ENCODE peak calls at places on chromosomes 7 and 10, in eight cellular contexts. One of them, this sample, is unnamed.

GRCh38 chr7:123594813-123595241 is 6.8 kb upstream of the ASB15 start:
- DNase-seq in dorsolateral prefrontal cortex: no peak
- DNase-seq in brain microvascular endothelial cell: peak
- DNase-seq in hepatocyte: peak
- DNase-seq in GM23338: peak
- DNase-seq in activated naive CD8-positive, alpha-beta T cell treated with anti-CD3 and anti-CD28 coated beads, Interleukin-2, amount 50 U/mL, for 24 hours: no peak
- DNase-seq in nucleus accumbens: no peak
- DNase-seq in activated CD4-positive, CD25-positive, alpha-beta regulatory T cell treated with anti-CD3 and anti-CD28 coated beads, Interleukin-2, amount 50 U/mL, for 72 hours: no peak
- DNase-seq in this sample: no peak

GRCh38 chr7:30469303-30469702 is 9.3 kb downstream of the NOD1 start:
- DNase-seq in hepatocyte: peak
- DNase-seq in activated naive CD8-positive, alpha-beta T cell treated with anti-CD3 and anti-CD28 coated beads, Interleukin-2, amount 50 U/mL, for 24 hours: no peak
- DNase-seq in brain microvascular endothelial cell: peak
- DNase-seq in GM23338: peak
- DNase-seq in nucleus accumbens: no peak
- DNase-seq in dorsolateral prefrontal cortex: no peak
- DNase-seq in activated CD4-positive, CD25-positive, alpha-beta regulatory T cell treated with anti-CD3 and anti-CD28 coated beads, Interleukin-2, amount 50 U/mL, for 72 hours: no peak
- DNase-seq in this sample: peak

GRCh38 chr7:30135271-30135550 is 425 bp downstream of the MTURN start:
- DNase-seq in hepatocyte: no peak
- DNase-seq in nucleus accumbens: no peak
- DNase-seq in GM23338: no peak
- DNase-seq in dorsolateral prefrontal cortex: no peak
- DNase-seq in activated CD4-positive, CD25-positive, alpha-beta regulatory T cell treated with anti-CD3 and anti-CD28 coated beads, Interleukin-2, amount 50 U/mL, for 72 hours: peak
- DNase-seq in activated naive CD8-positive, alpha-beta T cell treated with anti-CD3 and anti-CD28 coated beads, Interleukin-2, amount 50 U/mL, for 24 hours: no peak
- DNase-seq in brain microvascular endothelial cell: no peak
- DNase-seq in this sample: no peak

GRCh38 chr10:77157248-77158019 is 480.2 kb downstream of the KCNMA1 start:
- DNase-seq in GM23338: no peak
- DNase-seq in dorsolateral prefrontal cortex: no peak
- DNase-seq in activated naive CD8-positive, alpha-beta T cell treated with anti-CD3 and anti-CD28 coated beads, Interleukin-2, amount 50 U/mL, for 24 hours: no peak
- DNase-seq in nucleus accumbens: no peak
- DNase-seq in hepatocyte: peak
- DNase-seq in activated CD4-positive, CD25-positive, alpha-beta regulatory T cell treated with anti-CD3 and anti-CD28 coated beads, Interleukin-2, amount 50 U/mL, for 72 hours: no peak
- DNase-seq in brain microvascular endothelial cell: peak
- DNase-seq in this sample: no peak

GRCh38 chr10:72092987-72093386 is 4.6 kb upstream of the SPOCK2 start:
- DNase-seq in dorsolateral prefrontal cortex: no peak
- DNase-seq in activated naive CD8-positive, alpha-beta T cell treated with anti-CD3 and anti-CD28 coated beads, Interleukin-2, amount 50 U/mL, for 24 hours: no peak
- DNase-seq in hepatocyte: no peak
- DNase-seq in GM23338: no peak
- DNase-seq in brain microvascular endothelial cell: no peak
- DNase-seq in nucleus accumbens: no peak
- DNase-seq in activated CD4-positive, CD25-positive, alpha-beta regulatory T cell treated with anti-CD3 and anti-CD28 coated beads, Interleukin-2, amount 50 U/mL, for 72 hours: no peak
- DNase-seq in this sample: no peak

GRCh38 chr10:124530215-124530665 is 68.6 kb downstream of the LHPP start:
- DNase-seq in brain microvascular endothelial cell: peak
- DNase-seq in nucleus accumbens: peak
- DNase-seq in activated CD4-positive, CD25-positive, alpha-beta regulatory T cell treated with anti-CD3 and anti-CD28 coated beads, Interleukin-2, amount 50 U/mL, for 72 hours: peak
- DNase-seq in hepatocyte: peak
- DNase-seq in dorsolateral prefrontal cortex: peak
- DNase-seq in GM23338: peak
- DNase-seq in activated naive CD8-positive, alpha-beta T cell treated with anti-CD3 and anti-CD28 coated beads, Interleukin-2, amount 50 U/mL, for 24 hours: peak
- DNase-seq in this sample: peak

GRCh38 chr7:33558961-33559710 is 346.2 kb upstream of the BMPER start:
- DNase-seq in GM23338: no peak
- DNase-seq in activated CD4-positive, CD25-positive, alpha-beta regulatory T cell treated with anti-CD3 and anti-CD28 coated beads, Interleukin-2, amount 50 U/mL, for 72 hours: no peak
- DNase-seq in brain microvascular endothelial cell: no peak
- DNase-seq in activated naive CD8-positive, alpha-beta T cell treated with anti-CD3 and anti-CD28 coated beads, Interleukin-2, amount 50 U/mL, for 24 hours: no peak
- DNase-seq in nucleus accumbens: no peak
- DNase-seq in dorsolateral prefrontal cortex: no peak
- DNase-seq in hepatocyte: no peak
- DNase-seq in this sample: no peak

GRCh38 chr10:77478248-77478963 is 159.2 kb downstream of the KCNMA1 start:
- DNase-seq in activated CD4-positive, CD25-positive, alpha-beta regulatory T cell treated with anti-CD3 and anti-CD28 coated beads, Interleukin-2, amount 50 U/mL, for 72 hours: no peak
- DNase-seq in activated naive CD8-positive, alpha-beta T cell treated with anti-CD3 and anti-CD28 coated beads, Interleukin-2, amount 50 U/mL, for 24 hours: no peak
- DNase-seq in brain microvascular endothelial cell: peak
- DNase-seq in dorsolateral prefrontal cortex: no peak
- DNase-seq in nucleus accumbens: no peak
- DNase-seq in GM23338: no peak
- DNase-seq in hepatocyte: no peak
- DNase-seq in this sample: peak

GRCh38 chr7:117674617-117675016 is 194.8 kb downstream of the CFTR start:
- DNase-seq in activated naive CD8-positive, alpha-beta T cell treated with anti-CD3 and anti-CD28 coated beads, Interleukin-2, amount 50 U/mL, for 24 hours: no peak
- DNase-seq in brain microvascular endothelial cell: no peak
- DNase-seq in dorsolateral prefrontal cortex: no peak
- DNase-seq in activated CD4-positive, CD25-positive, alpha-beta regulatory T cell treated with anti-CD3 and anti-CD28 coated beads, Interleukin-2, amount 50 U/mL, for 72 hours: no peak
- DNase-seq in nucleus accumbens: no peak
- DNase-seq in hepatocyte: no peak
- DNase-seq in GM23338: peak
- DNase-seq in this sample: no peak

GRCh38 chr10:32056136-32057040 is at the start of gene KIF5B:
- DNase-seq in activated CD4-positive, CD25-positive, alpha-beta regulatory T cell treated with anti-CD3 and anti-CD28 coated beads, Interleukin-2, amount 50 U/mL, for 72 hours: peak
- DNase-seq in activated naive CD8-positive, alpha-beta T cell treated with anti-CD3 and anti-CD28 coated beads, Interleukin-2, amount 50 U/mL, for 24 hours: peak
- DNase-seq in brain microvascular endothelial cell: peak
- DNase-seq in nucleus accumbens: peak
- DNase-seq in hepatocyte: peak
- DNase-seq in GM23338: peak
- DNase-seq in dorsolateral prefrontal cortex: peak
- DNase-seq in this sample: peak

GRCh38 chr7:24441331-24442059 is 131.8 kb upstream of the PALS2 start:
- DNase-seq in nucleus accumbens: no peak
- DNase-seq in activated naive CD8-positive, alpha-beta T cell treated with anti-CD3 and anti-CD28 coated beads, Interleukin-2, amount 50 U/mL, for 24 hours: no peak
- DNase-seq in activated CD4-positive, CD25-positive, alpha-beta regulatory T cell treated with anti-CD3 and anti-CD28 coated beads, Interleukin-2, amount 50 U/mL, for 72 hours: no peak
- DNase-seq in brain microvascular endothelial cell: no peak
- DNase-seq in GM23338: no peak
- DNase-seq in hepatocyte: no peak
- DNase-seq in dorsolateral prefrontal cortex: no peak
- DNase-seq in this sample: no peak

GRCh38 chr7:13879994-13880686 is 109.3 kb downstream of the ETV1 start:
- DNase-seq in GM23338: no peak
- DNase-seq in activated naive CD8-positive, alpha-beta T cell treated with anti-CD3 and anti-CD28 coated beads, Interleukin-2, amount 50 U/mL, for 24 hours: no peak
- DNase-seq in hepatocyte: no peak
- DNase-seq in dorsolateral prefrontal cortex: no peak
- DNase-seq in brain microvascular endothelial cell: peak
- DNase-seq in activated CD4-positive, CD25-positive, alpha-beta regulatory T cell treated with anti-CD3 and anti-CD28 coated beads, Interleukin-2, amount 50 U/mL, for 72 hours: no peak
- DNase-seq in nucleus accumbens: no peak
- DNase-seq in this sample: peak

GRCh38 chr10:83990126-83990525 is 149.2 kb upstream of the GHITM start:
- DNase-seq in hepatocyte: no peak
- DNase-seq in dorsolateral prefrontal cortex: no peak
- DNase-seq in activated CD4-positive, CD25-positive, alpha-beta regulatory T cell treated with anti-CD3 and anti-CD28 coated beads, Interleukin-2, amount 50 U/mL, for 72 hours: no peak
- DNase-seq in GM23338: no peak
- DNase-seq in activated naive CD8-positive, alpha-beta T cell treated with anti-CD3 and anti-CD28 coated beads, Interleukin-2, amount 50 U/mL, for 24 hours: no peak
- DNase-seq in nucleus accumbens: peak
- DNase-seq in brain microvascular endothelial cell: no peak
- DNase-seq in this sample: no peak

GRCh38 chr7:143285454-143285756 is 647 bp downstream of the TMEM139 start:
- DNase-seq in activated CD4-positive, CD25-positive, alpha-beta regulatory T cell treated with anti-CD3 and anti-CD28 coated beads, Interleukin-2, amount 50 U/mL, for 72 hours: no peak
- DNase-seq in brain microvascular endothelial cell: no peak
- DNase-seq in nucleus accumbens: no peak
- DNase-seq in hepatocyte: no peak
- DNase-seq in GM23338: peak
- DNase-seq in activated naive CD8-positive, alpha-beta T cell treated with anti-CD3 and anti-CD28 coated beads, Interleukin-2, amount 50 U/mL, for 24 hours: no peak
- DNase-seq in dorsolateral prefrontal cortex: no peak
- DNase-seq in this sample: no peak

GRCh38 chr10:62058896-62059423 is 157.5 kb downstream of the ARID5B start:
- DNase-seq in activated naive CD8-positive, alpha-beta T cell treated with anti-CD3 and anti-CD28 coated beads, Interleukin-2, amount 50 U/mL, for 24 hours: no peak
- DNase-seq in GM23338: no peak
- DNase-seq in activated CD4-positive, CD25-positive, alpha-beta regulatory T cell treated with anti-CD3 and anti-CD28 coated beads, Interleukin-2, amount 50 U/mL, for 72 hours: no peak
- DNase-seq in brain microvascular endothelial cell: no peak
- DNase-seq in hepatocyte: no peak
- DNase-seq in nucleus accumbens: no peak
- DNase-seq in dorsolateral prefrontal cortex: no peak
- DNase-seq in this sample: no peak

GRCh38 chr10:27223964-27224363 is 16.6 kb downstream of the ACBD5 start:
- DNase-seq in activated CD4-positive, CD25-positive, alpha-beta regulatory T cell treated with anti-CD3 and anti-CD28 coated beads, Interleukin-2, amount 50 U/mL, for 72 hours: peak
- DNase-seq in dorsolateral prefrontal cortex: no peak
- DNase-seq in nucleus accumbens: no peak
- DNase-seq in activated naive CD8-positive, alpha-beta T cell treated with anti-CD3 and anti-CD28 coated beads, Interleukin-2, amount 50 U/mL, for 24 hours: peak
- DNase-seq in hepatocyte: peak
- DNase-seq in brain microvascular endothelial cell: peak
- DNase-seq in GM23338: peak
- DNase-seq in this sample: peak

GRCh38 chr10:2828741-2829140 is 238.6 kb upstream of the PFKP start:
- DNase-seq in GM23338: no peak
- DNase-seq in dorsolateral prefrontal cortex: no peak
- DNase-seq in brain microvascular endothelial cell: no peak
- DNase-seq in hepatocyte: no peak
- DNase-seq in activated naive CD8-positive, alpha-beta T cell treated with anti-CD3 and anti-CD28 coated beads, Interleukin-2, amount 50 U/mL, for 24 hours: no peak
- DNase-seq in nucleus accumbens: no peak
- DNase-seq in activated CD4-positive, CD25-positive, alpha-beta regulatory T cell treated with anti-CD3 and anti-CD28 coated beads, Interleukin-2, amount 50 U/mL, for 72 hours: no peak
- DNase-seq in this sample: no peak

GRCh38 chr7:100444311-100445278 is 8.3 kb upstream of the PPP1R35 start:
- DNase-seq in activated naive CD8-positive, alpha-beta T cell treated with anti-CD3 and anti-CD28 coated beads, Interleukin-2, amount 50 U/mL, for 24 hours: no peak
- DNase-seq in brain microvascular endothelial cell: peak
- DNase-seq in nucleus accumbens: no peak
- DNase-seq in hepatocyte: peak
- DNase-seq in GM23338: no peak
- DNase-seq in dorsolateral prefrontal cortex: peak
- DNase-seq in activated CD4-positive, CD25-positive, alpha-beta regulatory T cell treated with anti-CD3 and anti-CD28 coated beads, Interleukin-2, amount 50 U/mL, for 72 hours: peak
- DNase-seq in this sample: peak

GRCh38 chr10:71571460-71572175 is 148.0 kb downstream of the C10orf105 start:
- DNase-seq in nucleus accumbens: no peak
- DNase-seq in dorsolateral prefrontal cortex: no peak
- DNase-seq in activated CD4-positive, CD25-positive, alpha-beta regulatory T cell treated with anti-CD3 and anti-CD28 coated beads, Interleukin-2, amount 50 U/mL, for 72 hours: no peak
- DNase-seq in hepatocyte: no peak
- DNase-seq in brain microvascular endothelial cell: no peak
- DNase-seq in activated naive CD8-positive, alpha-beta T cell treated with anti-CD3 and anti-CD28 coated beads, Interleukin-2, amount 50 U/mL, for 24 hours: no peak
- DNase-seq in GM23338: no peak
- DNase-seq in this sample: no peak

GRCh38 chr7:30659312-30659711 is 22.9 kb downstream of the CRHR2 start:
- DNase-seq in activated naive CD8-positive, alpha-beta T cell treated with anti-CD3 and anti-CD28 coated beads, Interleukin-2, amount 50 U/mL, for 24 hours: no peak
- DNase-seq in hepatocyte: no peak
- DNase-seq in dorsolateral prefrontal cortex: peak
- DNase-seq in GM23338: no peak
- DNase-seq in brain microvascular endothelial cell: no peak
- DNase-seq in activated CD4-positive, CD25-positive, alpha-beta regulatory T cell treated with anti-CD3 and anti-CD28 coated beads, Interleukin-2, amount 50 U/mL, for 72 hours: no peak
- DNase-seq in nucleus accumbens: no peak
- DNase-seq in this sample: no peak

GRCh38 chr7:38411404-38411803 is 138.0 kb upstream of the TARP start:
- DNase-seq in activated naive CD8-positive, alpha-beta T cell treated with anti-CD3 and anti-CD28 coated beads, Interleukin-2, amount 50 U/mL, for 24 hours: no peak
- DNase-seq in activated CD4-positive, CD25-positive, alpha-beta regulatory T cell treated with anti-CD3 and anti-CD28 coated beads, Interleukin-2, amount 50 U/mL, for 72 hours: no peak
- DNase-seq in brain microvascular endothelial cell: peak
- DNase-seq in hepatocyte: peak
- DNase-seq in dorsolateral prefrontal cortex: no peak
- DNase-seq in nucleus accumbens: no peak
- DNase-seq in GM23338: peak
- DNase-seq in this sample: no peak

GRCh38 chr7:23184709-23185354 is 3.0 kb downstream of the NUP42 start:
- DNase-seq in activated naive CD8-positive, alpha-beta T cell treated with anti-CD3 and anti-CD28 coated beads, Interleukin-2, amount 50 U/mL, for 24 hours: peak
- DNase-seq in nucleus accumbens: peak
- DNase-seq in brain microvascular endothelial cell: peak
- DNase-seq in hepatocyte: peak
- DNase-seq in activated CD4-positive, CD25-positive, alpha-beta regulatory T cell treated with anti-CD3 and anti-CD28 coated beads, Interleukin-2, amount 50 U/mL, for 72 hours: no peak
- DNase-seq in GM23338: peak
- DNase-seq in dorsolateral prefrontal cortex: no peak
- DNase-seq in this sample: peak

GRCh38 chr7:46850563-46851325 is 731.2 kb downstream of the TNS3 start:
- DNase-seq in dorsolateral prefrontal cortex: no peak
- DNase-seq in activated CD4-positive, CD25-positive, alpha-beta regulatory T cell treated with anti-CD3 and anti-CD28 coated beads, Interleukin-2, amount 50 U/mL, for 72 hours: no peak
- DNase-seq in nucleus accumbens: no peak
- DNase-seq in hepatocyte: no peak
- DNase-seq in activated naive CD8-positive, alpha-beta T cell treated with anti-CD3 and anti-CD28 coated beads, Interleukin-2, amount 50 U/mL, for 24 hours: no peak
- DNase-seq in GM23338: no peak
- DNase-seq in brain microvascular endothelial cell: no peak
- DNase-seq in this sample: peak

GRCh38 chr7:112267944-112268691 is 61.6 kb downstream of the ZNF277 start:
- DNase-seq in hepatocyte: no peak
- DNase-seq in brain microvascular endothelial cell: no peak
- DNase-seq in activated naive CD8-positive, alpha-beta T cell treated with anti-CD3 and anti-CD28 coated beads, Interleukin-2, amount 50 U/mL, for 24 hours: no peak
- DNase-seq in GM23338: no peak
- DNase-seq in activated CD4-positive, CD25-positive, alpha-beta regulatory T cell treated with anti-CD3 and anti-CD28 coated beads, Interleukin-2, amount 50 U/mL, for 72 hours: no peak
- DNase-seq in nucleus accumbens: no peak
- DNase-seq in dorsolateral prefrontal cortex: no peak
- DNase-seq in this sample: no peak

GRCh38 chr7:139860090-139860773 is 31.2 kb downstream of the TBXAS1 start:
- DNase-seq in dorsolateral prefrontal cortex: no peak
- DNase-seq in GM23338: no peak
- DNase-seq in hepatocyte: no peak
- DNase-seq in nucleus accumbens: peak
- DNase-seq in activated naive CD8-positive, alpha-beta T cell treated with anti-CD3 and anti-CD28 coated beads, Interleukin-2, amount 50 U/mL, for 24 hours: no peak
- DNase-seq in brain microvascular endothelial cell: no peak
- DNase-seq in activated CD4-positive, CD25-positive, alpha-beta regulatory T cell treated with anti-CD3 and anti-CD28 coated beads, Interleukin-2, amount 50 U/mL, for 72 hours: no peak
- DNase-seq in this sample: no peak

This sample was measured in AG20443.